ENCODE peak calls at places on chromosomes 3 and 15, in nine cellular contexts. One of them, this sample, is unnamed.

GRCh38 chr3:106006571-106006970 is 137.8 kb upstream of the CBLB start:
- DNase-seq in neural crest cell: no peak
- DNase-seq in tibial nerve: no peak
- DNase-seq in AG04450: no peak
- DNase-seq in thyroid gland: no peak
- DNase-seq in body of pancreas: no peak
- DNase-seq in astrocyte of the spinal cord: no peak
- DNase-seq in progenitor cell of endocrine pancreas: no peak
- DNase-seq in AG10803: no peak
- DNase-seq in this sample: no peak

GRCh38 chr3:9141903-9142302 is 107.5 kb downstream of the SRGAP3 start:
- DNase-seq in neural crest cell: no peak
- DNase-seq in body of pancreas: no peak
- DNase-seq in astrocyte of the spinal cord: no peak
- DNase-seq in AG04450: no peak
- DNase-seq in AG10803: peak; percentile 9
- DNase-seq in tibial nerve: no peak
- DNase-seq in progenitor cell of endocrine pancreas: no peak
- DNase-seq in thyroid gland: no peak
- DNase-seq in this sample: no peak

GRCh38 chr3:119322523-119323400 is 28.6 kb downstream of the ARHGAP31 start:
- DNase-seq in astrocyte of the spinal cord: peak; percentile 85
- DNase-seq in progenitor cell of endocrine pancreas: peak; percentile 89
- DNase-seq in tibial nerve: peak; percentile 52
- DNase-seq in thyroid gland: peak; percentile 84
- DNase-seq in neural crest cell: peak; percentile 70
- DNase-seq in AG04450: no peak
- DNase-seq in body of pancreas: peak; percentile 82
- DNase-seq in AG10803: peak; percentile 76
- DNase-seq in this sample: peak; percentile 89

GRCh38 chr15:100766225-100767001 is 113.2 kb upstream of the ALDH1A3 start:
- DNase-seq in astrocyte of the spinal cord: no peak
- DNase-seq in thyroid gland: no peak
- DNase-seq in AG10803: peak; percentile 60
- DNase-seq in body of pancreas: no peak
- DNase-seq in tibial nerve: no peak
- DNase-seq in progenitor cell of endocrine pancreas: no peak
- DNase-seq in neural crest cell: no peak
- DNase-seq in AG04450: no peak
- DNase-seq in this sample: peak; percentile 69

GRCh38 chr15:71653986-71654713 is 156.2 kb upstream of the NR2E3 start:
- DNase-seq in AG10803: no peak
- DNase-seq in thyroid gland: no peak
- DNase-seq in astrocyte of the spinal cord: no peak
- DNase-seq in neural crest cell: no peak
- DNase-seq in tibial nerve: no peak
- DNase-seq in progenitor cell of endocrine pancreas: no peak
- DNase-seq in AG04450: no peak
- DNase-seq in body of pancreas: no peak
- DNase-seq in this sample: no peak

GRCh38 chr15:28913171-28913765 is 27.5 kb downstream of the APBA2 start:
- DNase-seq in AG10803: no peak
- DNase-seq in progenitor cell of endocrine pancreas: no peak
- DNase-seq in AG04450: no peak
- DNase-seq in thyroid gland: peak; percentile 18
- DNase-seq in astrocyte of the spinal cord: no peak
- DNase-seq in body of pancreas: no peak
- DNase-seq in neural crest cell: no peak
- DNase-seq in tibial nerve: no peak
- DNase-seq in this sample: no peak

GRCh38 chr3:175983369-175983768 is 1124.2 kb downstream of the NAALADL2 start:
- DNase-seq in thyroid gland: no peak
- DNase-seq in progenitor cell of endocrine pancreas: no peak
- DNase-seq in AG04450: no peak
- DNase-seq in tibial nerve: no peak
- DNase-seq in body of pancreas: no peak
- DNase-seq in neural crest cell: no peak
- DNase-seq in astrocyte of the spinal cord: no peak
- DNase-seq in AG10803: peak; percentile 56
- DNase-seq in this sample: no peak

GRCh38 chr3:22371036-22371435 is 620.0 kb upstream of the ZNF385D start:
- DNase-seq in thyroid gland: no peak
- DNase-seq in body of pancreas: no peak
- DNase-seq in progenitor cell of endocrine pancreas: no peak
- DNase-seq in AG10803: no peak
- DNase-seq in AG04450: no peak
- DNase-seq in tibial nerve: no peak
- DNase-seq in astrocyte of the spinal cord: no peak
- DNase-seq in neural crest cell: no peak
- DNase-seq in this sample: no peak

GRCh38 chr15:50066202-50066601 is 52.8 kb downstream of the ATP8B4 start:
- DNase-seq in AG04450: no peak
- DNase-seq in AG10803: peak; percentile 51
- DNase-seq in body of pancreas: no peak
- DNase-seq in thyroid gland: no peak
- DNase-seq in astrocyte of the spinal cord: peak; percentile 29
- DNase-seq in neural crest cell: no peak
- DNase-seq in tibial nerve: no peak
- DNase-seq in progenitor cell of endocrine pancreas: no peak
- DNase-seq in this sample: no peak

DNA sequence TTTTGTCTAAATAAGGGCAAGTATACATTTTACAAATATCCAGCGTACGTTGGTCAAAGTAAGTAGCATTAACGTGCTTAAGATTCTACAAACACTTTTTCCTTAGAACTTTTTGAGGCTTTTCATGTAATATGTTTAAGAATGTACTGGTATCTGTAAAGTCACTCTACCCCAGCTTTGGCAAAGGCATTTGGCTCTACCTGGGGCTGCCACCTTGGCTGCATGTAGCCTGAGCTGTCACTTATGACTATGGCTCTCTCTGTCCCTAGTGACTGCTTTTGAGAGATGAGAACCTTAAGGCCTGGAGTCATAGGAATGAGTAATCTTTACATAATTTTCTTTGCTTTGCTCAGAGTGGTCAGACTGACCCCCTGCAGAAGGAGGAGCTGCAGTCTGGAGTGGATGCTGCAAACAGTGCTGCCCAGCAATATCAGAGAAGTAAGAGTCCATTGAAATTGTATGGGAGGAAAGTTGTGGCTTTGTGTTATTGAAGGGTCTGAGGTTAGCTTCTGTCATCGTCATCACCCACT is 61.2 kb downstream of the IQGAP1 start:
- DNase-seq in progenitor cell of endocrine pancreas: no peak
- DNase-seq in AG10803: no peak
- DNase-seq in tibial nerve: no peak
- DNase-seq in neural crest cell: no peak
- DNase-seq in astrocyte of the spinal cord: peak; percentile 52
- DNase-seq in body of pancreas: no peak
- DNase-seq in thyroid gland: no peak
- DNase-seq in AG04450: no peak
- DNase-seq in this sample: no peak
- TF ChIP-seq CTCF in progenitor cell of endocrine pancreas: no peak
- TF ChIP-seq CTCF in AG10803: no peak
- TF ChIP-seq CTCF in tibial nerve: no peak
- TF ChIP-seq CTCF in neural crest cell: no peak
- TF ChIP-seq CTCF in astrocyte of the spinal cord: no peak
- TF ChIP-seq CTCF in body of pancreas: no peak
- TF ChIP-seq CTCF in thyroid gland: no peak
- TF ChIP-seq CTCF in AG04450: no peak
- TF ChIP-seq CTCF in this sample: no peak

GRCh38 chr3:49015072-49015471 is 3.3 kb downstream of the DALRD3 start:
- DNase-seq in AG10803: no peak
- DNase-seq in body of pancreas: no peak
- DNase-seq in thyroid gland: no peak
- DNase-seq in AG04450: no peak
- DNase-seq in neural crest cell: no peak
- DNase-seq in progenitor cell of endocrine pancreas: no peak
- DNase-seq in astrocyte of the spinal cord: no peak
- DNase-seq in tibial nerve: no peak
- DNase-seq in this sample: no peak

GRCh38 chr3:49013738-49014660 is 4.4 kb downstream of the DALRD3 start:
- DNase-seq in progenitor cell of endocrine pancreas: peak; percentile 56
- DNase-seq in body of pancreas: peak; percentile 65
- DNase-seq in AG10803: no peak
- DNase-seq in astrocyte of the spinal cord: no peak
- DNase-seq in AG04450: no peak
- DNase-seq in thyroid gland: peak; percentile 42
- DNase-seq in tibial nerve: no peak
- DNase-seq in neural crest cell: peak; percentile 52
- DNase-seq in this sample: no peak

GRCh38 chr3:49012441-49013017 is 5.3 kb downstream of the WDR6 start:
- DNase-seq in thyroid gland: no peak
- DNase-seq in neural crest cell: no peak
- DNase-seq in astrocyte of the spinal cord: no peak
- DNase-seq in AG10803: no peak
- DNase-seq in tibial nerve: no peak
- DNase-seq in progenitor cell of endocrine pancreas: no peak
- DNase-seq in AG04450: no peak
- DNase-seq in body of pancreas: peak; percentile 71
- DNase-seq in this sample: no peak

GRCh38 chr3:49015765-49016164 is 2.6 kb downstream of the DALRD3 start:
- DNase-seq in progenitor cell of endocrine pancreas: no peak
- DNase-seq in astrocyte of the spinal cord: no peak
- DNase-seq in tibial nerve: no peak
- DNase-seq in neural crest cell: no peak
- DNase-seq in thyroid gland: no peak
- DNase-seq in AG04450: no peak
- DNase-seq in AG10803: no peak
- DNase-seq in body of pancreas: no peak
- DNase-seq in this sample: no peak

DNA sequence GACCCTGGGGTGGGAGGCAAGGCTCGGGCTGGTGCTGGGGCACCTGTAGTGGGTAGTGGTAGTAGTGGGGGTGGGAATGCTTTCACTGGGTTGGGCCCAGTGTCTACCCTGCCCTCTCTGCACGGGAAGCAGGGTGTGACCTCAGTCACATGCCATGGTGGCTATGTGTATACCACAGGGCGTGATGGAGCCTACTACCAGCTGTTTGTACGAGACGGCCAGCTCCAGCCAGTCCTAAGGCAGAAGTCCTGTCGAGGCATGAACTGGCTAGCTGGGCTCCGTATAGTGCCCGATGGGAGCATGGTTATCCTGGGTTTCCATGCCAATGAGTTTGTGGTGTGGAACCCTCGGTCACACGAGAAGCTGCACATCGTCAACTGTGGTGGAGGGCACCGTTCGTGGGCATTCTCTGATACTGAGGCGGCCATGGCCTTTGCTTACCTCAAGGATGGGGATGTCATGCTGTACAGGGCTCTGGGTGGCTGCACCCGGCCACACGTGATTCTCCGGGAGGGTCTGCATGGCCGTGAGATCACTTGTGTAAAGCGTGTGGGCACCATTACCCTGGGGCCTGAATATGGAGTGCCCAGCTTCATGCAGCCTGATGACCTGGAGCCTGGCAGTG is 5.2 kb downstream of the DALRD3 start:
- DNase-seq in thyroid gland: no peak
- DNase-seq in neural crest cell: no peak
- DNase-seq in astrocyte of the spinal cord: no peak
- DNase-seq in tibial nerve: no peak
- DNase-seq in progenitor cell of endocrine pancreas: no peak
- DNase-seq in AG10803: no peak
- DNase-seq in AG04450: no peak
- DNase-seq in body of pancreas: no peak
- DNase-seq in this sample: no peak
- TF ChIP-seq CTCF in thyroid gland: no peak
- TF ChIP-seq CTCF in neural crest cell: no peak
- TF ChIP-seq CTCF in astrocyte of the spinal cord: no peak
- TF ChIP-seq CTCF in tibial nerve: no peak
- TF ChIP-seq CTCF in progenitor cell of endocrine pancreas: no peak
- TF ChIP-seq CTCF in AG10803: no peak
- TF ChIP-seq CTCF in AG04450: no peak
- TF ChIP-seq CTCF in body of pancreas: no peak
- TF ChIP-seq CTCF in this sample: no peak

DNA sequence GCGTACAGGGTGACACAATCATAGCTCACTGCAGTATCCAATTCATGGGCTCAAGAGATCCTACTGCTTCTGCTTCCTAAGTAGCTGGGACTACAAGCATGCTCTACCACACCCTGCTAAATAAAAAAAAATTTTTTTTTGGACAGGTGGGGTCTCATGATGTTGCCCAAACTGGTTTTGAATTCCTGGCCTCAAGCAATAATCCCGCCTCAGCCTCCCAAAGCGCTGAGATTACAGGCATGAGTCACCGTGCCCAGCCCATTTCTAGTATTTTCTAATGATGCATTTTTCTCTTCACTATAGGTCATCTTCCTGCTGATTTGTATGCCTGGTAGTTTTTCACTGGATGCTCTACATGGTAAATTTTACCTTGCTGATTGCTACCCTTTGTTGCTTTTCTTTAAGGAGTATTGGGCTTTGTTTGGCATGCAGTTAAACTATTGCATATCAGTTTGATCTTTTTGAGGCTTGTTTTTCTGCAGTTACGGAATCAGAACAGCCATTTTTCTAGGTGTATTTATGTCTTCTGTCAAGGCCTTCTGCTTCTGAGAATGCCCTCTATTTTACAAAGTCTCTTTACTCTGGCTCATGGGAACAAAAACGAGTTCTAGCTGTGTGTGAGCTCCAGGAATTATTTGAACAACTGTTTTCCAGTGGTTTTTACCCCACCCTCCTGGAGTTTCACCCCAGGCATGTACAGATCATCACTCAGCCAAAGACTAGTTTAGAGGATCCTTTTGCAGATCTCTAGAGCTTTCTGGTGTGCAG is 14.3 kb upstream of the NPTN start:
- DNase-seq in body of pancreas: no peak
- DNase-seq in AG10803: no peak
- DNase-seq in neural crest cell: no peak
- DNase-seq in progenitor cell of endocrine pancreas: no peak
- DNase-seq in thyroid gland: no peak
- DNase-seq in astrocyte of the spinal cord: no peak
- DNase-seq in AG04450: no peak
- DNase-seq in tibial nerve: no peak
- DNase-seq in this sample: no peak
- TF ChIP-seq CTCF in body of pancreas: no peak
- TF ChIP-seq CTCF in AG10803: no peak
- TF ChIP-seq CTCF in neural crest cell: no peak
- TF ChIP-seq CTCF in progenitor cell of endocrine pancreas: no peak
- TF ChIP-seq CTCF in thyroid gland: no peak
- TF ChIP-seq CTCF in astrocyte of the spinal cord: no peak
- TF ChIP-seq CTCF in AG04450: no peak
- TF ChIP-seq CTCF in tibial nerve: no peak
- TF ChIP-seq CTCF in this sample: no peak

DNA sequence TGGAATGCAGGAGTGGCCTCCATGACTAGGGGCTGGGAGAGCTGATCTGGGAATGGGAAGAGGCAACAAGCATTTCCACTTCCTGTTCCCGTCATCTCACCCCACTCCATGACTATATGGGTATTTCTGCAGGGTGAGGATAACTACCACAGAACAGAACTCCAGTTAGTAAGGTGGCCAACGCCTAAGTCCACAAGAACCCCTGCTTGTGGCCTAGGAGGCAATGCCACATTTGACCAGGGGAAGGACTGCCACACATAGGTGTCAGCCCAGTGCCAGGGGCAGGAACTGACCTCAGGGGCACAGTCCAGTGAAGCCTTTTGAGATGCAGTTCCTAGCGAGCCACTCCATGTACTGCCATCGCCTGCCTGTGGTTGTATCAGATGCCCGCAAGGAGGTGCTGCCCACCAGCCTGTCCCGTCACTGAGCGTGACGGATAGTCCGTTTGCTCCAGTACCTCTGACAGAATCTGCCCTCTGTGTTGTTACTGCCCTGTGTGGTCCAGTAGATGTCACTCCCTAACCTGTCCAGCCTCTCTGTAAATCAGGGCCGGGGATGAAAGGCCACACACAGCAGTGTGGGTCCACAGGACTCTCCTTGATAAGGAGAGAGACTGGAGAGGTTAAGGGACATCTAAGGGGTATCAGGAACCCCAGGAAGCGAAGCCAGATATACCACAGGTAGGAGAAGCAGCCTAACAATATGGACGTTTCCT is 3.5 kb upstream of the MTFMT start:
- DNase-seq in body of pancreas: peak; percentile 70
- DNase-seq in neural crest cell: peak; percentile 61
- DNase-seq in tibial nerve: no peak
- DNase-seq in progenitor cell of endocrine pancreas: peak; percentile 49
- DNase-seq in astrocyte of the spinal cord: peak; percentile 53
- DNase-seq in AG10803: peak; percentile 53
- DNase-seq in thyroid gland: peak; percentile 75
- DNase-seq in AG04450: no peak
- DNase-seq in this sample: no peak
- TF ChIP-seq CTCF in body of pancreas: peak; percentile 61
- TF ChIP-seq CTCF in neural crest cell: peak; percentile 75
- TF ChIP-seq CTCF in tibial nerve: peak; percentile 61
- TF ChIP-seq CTCF in progenitor cell of endocrine pancreas: peak; percentile 71
- TF ChIP-seq CTCF in astrocyte of the spinal cord: peak; percentile 83
- TF ChIP-seq CTCF in AG10803: peak; percentile 65
- TF ChIP-seq CTCF in thyroid gland: peak; percentile 70
- TF ChIP-seq CTCF in AG04450: peak; percentile 71
- TF ChIP-seq CTCF in this sample: peak; percentile 80

This sample was measured in type B pancreatic cell.